ENCODE peak calls at places on chromosomes 12 and 14, in six cellular contexts. W, O, H, D, K and T are unnamed samples.

GRCh38 chr12:47752552-47752951 is 6.1 kb downstream of the RAPGEF3 start:
- DNase-seq in W (peak; percentile 60), O (no peak), H (no peak), D (no peak), K (no peak), T (no peak)

GRCh38 chr12:77667101-77667500 is 163.6 kb upstream of the NAV3 start:
- DNase-seq in W (peak; percentile 97), O (no peak), H (no peak), D (no peak), K (no peak), T (no peak)

GRCh38 chr12:6867407-6868210 is at the start of gene TPI1:
- DNase-seq in W (peak; percentile 71), O (peak; percentile 88), H (no peak), D (no peak), K (peak; percentile 83), T (peak; percentile 44)

GRCh38 chr14:43669355-43669754 is 837.7 kb downstream of the FSCB start:
- DNase-seq in W (no peak), O (no peak), H (no peak), D (no peak), K (no peak), T (no peak)

GRCh38 chr14:52860910-52861309 is 69.5 kb upstream of the GNPNAT1 start:
- DNase-seq in W (no peak), O (no peak), H (no peak), D (no peak), K (no peak), T (no peak)

GRCh38 chr14:68464716-68465115 is 328.2 kb downstream of the ZFP36L1 start:
- DNase-seq in W (peak; percentile 88), O (no peak), H (no peak), D (no peak), K (no peak), T (no peak)

GRCh38 chr12:115880238-115880637 is 397.3 kb downstream of the MED13L start:
- DNase-seq in W (no peak), O (no peak), H (no peak), D (no peak), K (no peak), T (no peak)

GRCh38 chr14:28778718-28779117 is 12.1 kb downstream of the FOXG1 start:
- DNase-seq in W (no peak), O (no peak), H (no peak), D (no peak), K (no peak), T (no peak)

GRCh38 chr12:82524636-82525035 is 162.1 kb upstream of the TMTC2 start:
- DNase-seq in W (no peak), O (no peak), H (no peak), D (no peak), K (no peak), T (no peak)

GRCh38 chr14:24699052-24699451 is 65.1 kb upstream of the GZMB start:
- DNase-seq in W (no peak), O (no peak), H (no peak), D (no peak), K (no peak), T (no peak)

GRCh38 chr14:39085933-39086332 is 17.1 kb downstream of the SEC23A start:
- DNase-seq in W (peak; percentile 53), O (no peak), H (no peak), D (no peak), K (no peak), T (no peak)

GRCh38 chr14:36582011-36582873 is at the start of gene NKX2-8:
- DNase-seq in W (no peak), O (no peak), H (no peak), D (no peak), K (no peak), T (no peak)

GRCh38 chr12:12032260-12032761 is 38.4 kb upstream of the BCL2L14 start:
- DNase-seq in W (no peak), O (no peak), H (no peak), D (no peak), K (no peak), T (no peak)

GRCh38 chr12:115700896-115701465 is 576.5 kb downstream of the MED13L start:
- DNase-seq in W (peak; percentile 9), O (no peak), H (no peak), D (no peak), K (peak; percentile 60), T (no peak)

GRCh38 chr12:52628111-52628507 is 9.8 kb upstream of the KRT73 start:
- DNase-seq in W (no peak), O (no peak), H (no peak), D (no peak), K (no peak), T (no peak)

GRCh38 chr14:53872551-53873188 is 84.0 kb downstream of the BMP4 start:
- DNase-seq in W (peak; percentile 77), O (no peak), H (no peak), D (no peak), K (no peak), T (no peak)

GRCh38 chr14:91152499-91152898 is 38.6 kb downstream of the DGLUCY start:
- DNase-seq in W (no peak), O (no peak), H (no peak), D (no peak), K (no peak), T (no peak)

GRCh38 chr14:72513994-72514659 is 379.8 kb downstream of the DPF3 start:
- DNase-seq in W (peak; percentile 52), O (no peak), H (no peak), D (no peak), K (peak; percentile 65), T (no peak)

GRCh38 chr14:64510825-64511679 is 6.5 kb downstream of the ZBTB1 start:
- DNase-seq in W (peak; percentile 51), O (peak; percentile 78), H (peak; percentile 64), D (no peak), K (peak; percentile 81), T (peak; percentile 44)

GRCh38 chr12:111304642-111305071 is 64.2 kb downstream of the PHETA1 start:
- DNase-seq in W (no peak), O (peak; percentile 59), H (no peak), D (peak; percentile 61), K (no peak), T (peak; percentile 15)

GRCh38 chr14:88995437-88996198 is 171.2 kb downstream of the TTC8 start:
- DNase-seq in W (peak; percentile 99), O (no peak), H (no peak), D (no peak), K (peak; percentile 88), T (no peak)

GRCh38 chr14:87286826-87287225 is 706.2 kb downstream of the GALC start:
- DNase-seq in W (no peak), O (no peak), H (no peak), D (no peak), K (no peak), T (no peak)
- H3K9me3 ChIP-seq in W (no peaks in the 10 kb centered on the region), O (no peaks in the 10 kb centered on the region), H (no peaks in the 10 kb centered on the region), D (no peaks in the 10 kb centered on the region), K (peaks cover 4% of the 10 kb centered on the region), T (no peaks in the 10 kb centered on the region)

GRCh38 chr12:34298971-34299801 is 276.9 kb downstream of the ALG10 start:
- DNase-seq in W (no peak), O (no peak), H (no peak), D (no peak), K (no peak), T (no peak)

GRCh38 chr12:34298176-34298970 is 276.1 kb downstream of the ALG10 start:
- DNase-seq in W (no peak), O (no peak), H (no peak), D (no peak), K (no peak), T (no peak)

GRCh38 chr12:34297126-34297789 is 275.0 kb downstream of the ALG10 start:
- DNase-seq in W (no peak), O (no peak), H (no peak), D (no peak), K (no peak), T (no peak)

GRCh38 chr12:34296143-34297041 is 274.1 kb downstream of the ALG10 start:
- DNase-seq in W (no peak), O (no peak), H (no peak), D (no peak), K (no peak), T (no peak)

DNA sequence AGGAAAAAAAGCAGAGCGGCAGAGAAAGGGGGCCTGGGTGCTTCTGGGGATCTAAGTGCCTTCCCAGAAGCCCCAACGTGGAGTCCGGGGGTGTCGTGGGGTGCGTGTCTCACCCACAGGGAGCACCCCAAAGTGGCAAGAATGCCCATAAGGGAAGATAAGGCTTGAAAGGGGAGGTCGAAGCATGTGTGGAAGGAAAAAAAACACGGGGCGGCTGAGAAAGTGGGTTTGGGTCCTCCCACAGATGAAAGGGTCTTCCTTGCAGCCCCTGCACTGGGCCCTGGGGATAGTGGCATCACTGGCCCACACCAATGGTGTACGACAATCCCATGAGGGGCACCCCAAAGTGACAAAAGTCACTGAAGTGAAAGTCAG is 275.5 kb downstream of the ALG10 start:
- DNase-seq in W (no peak), O (no peak), H (no peak), D (no peak), K (no peak), T (no peak)
- H3K9me3 ChIP-seq in W (no peaks in the 10 kb centered on the region), O (no peaks in the 10 kb centered on the region), H (peaks cover 93% of the 10 kb centered on the region), D (peaks cover 82% of the 10 kb centered on the region), K (peaks cover 7% of the 10 kb centered on the region), T (no peaks in the 10 kb centered on the region)

DNA sequence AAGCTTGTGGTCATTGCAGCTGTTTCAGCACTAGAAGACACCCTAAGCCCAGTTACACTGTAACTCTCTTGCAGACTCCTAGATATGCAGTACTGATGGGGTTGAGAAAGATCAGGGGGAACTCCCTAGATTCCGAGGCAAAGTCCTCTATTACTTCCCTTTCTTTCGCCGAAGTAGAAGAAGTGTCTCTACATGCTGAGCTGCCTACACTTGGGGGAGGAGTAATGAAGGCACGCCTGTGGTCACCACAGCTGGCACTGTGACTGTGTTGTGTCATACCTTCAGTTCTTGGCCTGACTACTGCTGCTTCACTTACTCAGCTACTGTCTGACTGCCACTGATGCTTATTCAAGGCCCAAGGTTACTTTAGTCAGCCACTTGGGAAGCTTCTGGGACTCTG is 35.1 kb upstream of the RPL10L start:
- DNase-seq in W (no peak), O (no peak), H (no peak), D (no peak), K (peak; percentile 27), T (no peak)
- H3K9me3 ChIP-seq in W (no peaks in the 10 kb centered on the region), O (no peaks in the 10 kb centered on the region), H (no peaks in the 10 kb centered on the region), D (peaks cover 9% of the 10 kb centered on the region), K (peaks cover 44% of the 10 kb centered on the region), T (no peaks in the 10 kb centered on the region)

GRCh38 chr12:3511760-3512159 is 20.8 kb downstream of the PRMT8 start:
- DNase-seq in W (no peak), O (no peak), H (no peak), D (no peak), K (no peak), T (no peak)

GRCh38 chr12:3520168-3520567 is 29.2 kb downstream of the PRMT8 start:
- DNase-seq in W (no peak), O (no peak), H (no peak), D (no peak), K (no peak), T (no peak)

GRCh38 chr12:3510597-3510996 is 19.6 kb downstream of the PRMT8 start:
- DNase-seq in W (no peak), O (no peak), H (no peak), D (no peak), K (no peak), T (no peak)

GRCh38 chr12:3518902-3519301 is 27.9 kb downstream of the PRMT8 start:
- DNase-seq in W (no peak), O (no peak), H (no peak), D (no peak), K (no peak), T (no peak)

DNA sequence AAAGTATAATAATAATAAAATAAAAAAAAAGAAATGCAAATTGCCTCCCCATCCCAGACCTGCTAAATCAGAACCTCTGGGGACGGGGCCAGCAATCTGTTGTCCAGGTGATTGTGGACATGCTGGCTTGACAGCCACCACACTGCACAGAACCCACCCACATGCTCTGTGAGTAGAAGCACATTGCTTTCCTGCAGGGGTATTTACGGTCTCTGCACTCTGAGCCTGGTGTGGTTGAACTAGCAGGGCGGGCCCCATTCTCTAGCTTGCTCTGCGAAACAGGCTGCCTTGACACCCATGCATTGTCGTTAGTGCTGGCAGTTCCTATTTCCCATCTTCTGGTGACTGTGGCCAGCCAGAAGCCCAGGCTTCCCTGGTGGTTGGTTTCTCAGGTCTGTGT is 24.5 kb downstream of the PRMT8 start:
- DNase-seq in W (no peak), O (no peak), H (no peak), D (no peak), K (no peak), T (no peak)
- H3K9me3 ChIP-seq in W (no peaks in the 10 kb centered on the region), O (no peaks in the 10 kb centered on the region), H (no peaks in the 10 kb centered on the region), D (no peaks in the 10 kb centered on the region), K (no peaks in the 10 kb centered on the region), T (no peaks in the 10 kb centered on the region)